ENCODE peak calls at places on chromosomes 7 and 10, in four cellular contexts. T is lower lobe of right lung, Q is heart left ventricle, M is transverse colon. P is an unnamed sample. For H3K27me3, the result is how much of the 10 kb centered on the place peaks cover.

GRCh38 chr10:133199992-133200611 is 29.9 kb upstream of the UTF1 start:
- DNase-seq in T (no peak), Q (no peak), M (no peak), P (no peak)

GRCh38 chr10:103816431-103816830 is 38.9 kb downstream of the SH3PXD2A start:
- DNase-seq in T (no peak), Q (no peak), M (no peak), P (no peak)

GRCh38 chr10:80372675-80373074 is 16.1 kb downstream of the DYDC2 start:
- DNase-seq in T (no peak), Q (no peak), M (no peak), P (no peak)

GRCh38 chr7:135434047-135434446 is 75.9 kb downstream of the CNOT4 start:
- DNase-seq in T (no peak), Q (no peak), M (no peak), P (no peak)

GRCh38 chr10:75733135-75733890 is 301.9 kb downstream of the LRMDA start:
- DNase-seq in T (no peak), Q (no peak), M (no peak), P (no peak)

GRCh38 chr10:21100871-21101514 is 203.9 kb upstream of the NEBL start:
- DNase-seq in T (no peak), Q (no peak), M (no peak), P (no peak)

GRCh38 chr7:85593355-85593754 is 406.5 kb upstream of the SEMA3D start:
- DNase-seq in T (peak), Q (no peak), M (no peak), P (no peak)

GRCh38 chr10:85105614-85106013 is 777.2 kb downstream of the CCSER2 start:
- DNase-seq in T (no peak), Q (no peak), M (no peak), P (no peak)

GRCh38 chr7:52659178-52659577 is 376.3 kb upstream of the POM121L12 start:
- DNase-seq in T (no peak), Q (no peak), M (no peak), P (no peak)

GRCh38 chr7:71900556-71900955 is 511.6 kb downstream of the CALN1 start:
- DNase-seq in T (no peak), Q (no peak), M (no peak), P (peak)

GRCh38 chr7:31203551-31203950 is 137.0 kb downstream of the NEUROD6 start:
- DNase-seq in T (no peak), Q (no peak), M (no peak), P (no peak)

GRCh38 chr10:5587151-5588079 is 62.7 kb downstream of the CALML3 start:
- DNase-seq in T (peak), Q (peak), M (no peak), P (no peak)

GRCh38 chr10:45421231-45422097 is 47.4 kb downstream of the ALOX5 start:
- DNase-seq in T (no peak), Q (no peak), M (peak), P (peak)

GRCh38 chr7:37920305-37920618 is 178 bp upstream of the EPDR1 start:
- DNase-seq in T (no peak), Q (no peak), M (no peak), P (no peak)

GRCh38 chr7:100371561-100372171 is 1.6 kb upstream of the PILRA start:
- DNase-seq in T (no peak), Q (no peak), M (no peak), P (no peak)

GRCh38 chr7:55192718-55193117 is 172.4 kb upstream of the LANCL2 start:
- DNase-seq in T (no peak), Q (no peak), M (no peak), P (no peak)

GRCh38 chr7:41817386-41817785 is 114.5 kb upstream of the INHBA start:
- DNase-seq in T (no peak), Q (no peak), M (no peak), P (no peak)

GRCh38 chr10:113947138-113948011 is 92.9 kb downstream of the NHLRC2 start:
- DNase-seq in T (no peak), Q (peak), M (peak), P (no peak)

GRCh38 chr7:20798081-20798693 is 11.5 kb upstream of the SP8 start:
- DNase-seq in T (peak), Q (no peak), M (peak), P (peak)

GRCh38 chr10:86795353-86795752 is 38.9 kb downstream of the BMPR1A start:
- DNase-seq in T (no peak), Q (no peak), M (no peak), P (no peak)

GRCh38 chr10:15369642-15370211 is 1.4 kb downstream of the FAM171A1 start:
- DNase-seq in T (no peak), Q (no peak), M (no peak), P (peak)

GRCh38 chr7:92343719-92344118 is 97.9 kb downstream of the ANKIB1 start:
- DNase-seq in T (no peak), Q (no peak), M (no peak), P (no peak)

GRCh38 chr7:90857595-90857994 is 261.5 kb downstream of the CDK14 start:
- DNase-seq in T (no peak), Q (peak), M (no peak), P (no peak)

GRCh38 chr10:43141421-43141820 is 3.2 kb downstream of the CSGALNACT2 start:
- DNase-seq in T (no peak), Q (no peak), M (no peak), P (no peak)

GRCh38 chr7:121800916-121801675 is 71.9 kb upstream of the PTPRZ1 start:
- DNase-seq in T (no peak), Q (no peak), M (no peak), P (no peak)

GRCh38 chr7:100247152-100247757 is 27.5 kb downstream of the PVRIG start:
- DNase-seq in T (no peak), Q (no peak), M (no peak), P (no peak)

GRCh38 chr10:128837478-128837877 is 629.6 kb upstream of the MGMT start:
- DNase-seq in T (no peak), Q (no peak), M (no peak), P (no peak)

GRCh38 chr10:51439645-51440044 is 259.8 kb downstream of the CSTF2T start:
- DNase-seq in T (no peak), Q (no peak), M (no peak), P (no peak)

GRCh38 chr10:68082815-68083395 is 7.8 kb upstream of the HERC4 start:
- DNase-seq in T (no peak), Q (no peak), M (no peak), P (no peak)

GRCh38 chr7:1364068-1364905 is 95.0 kb downstream of the MICALL2 start:
- DNase-seq in T (no peak), Q (peak), M (no peak), P (no peak)

GRCh38 chr10:21145751-21146445 is 248.8 kb upstream of the NEBL start:
- DNase-seq in T (no peak), Q (no peak), M (no peak), P (no peak)

GRCh38 chr7:127844707-127845331 is 186.4 kb downstream of the LRRC4 start:
- DNase-seq in T (no peak), Q (peak), M (peak), P (no peak)

GRCh38 chr7:138097064-138097741 is 20.9 kb downstream of the AKR1D1 start:
- DNase-seq in T (no peak), Q (no peak), M (peak), P (no peak)
- TF ChIP-seq CTCF in T (peak), Q (peak), M (peak), P (peak)

DNA sequence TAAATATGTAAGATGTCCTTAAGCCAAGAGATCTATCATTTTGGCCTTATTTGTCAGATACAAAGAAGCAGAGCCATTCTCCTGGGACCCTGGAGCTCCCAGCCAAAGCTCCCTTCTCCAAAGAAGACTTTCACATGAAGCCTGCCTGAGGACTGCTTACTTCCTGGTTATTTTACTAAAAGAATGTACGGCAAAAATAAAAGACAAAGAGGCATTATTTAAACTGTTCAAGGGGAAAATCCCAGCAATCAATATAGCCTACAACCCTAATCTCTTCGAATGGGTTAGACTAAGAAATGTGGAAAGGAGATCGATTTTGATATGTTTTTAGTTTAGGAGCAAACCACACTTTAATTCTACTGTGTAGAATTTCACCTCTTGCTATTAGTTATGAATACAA is 237.9 kb upstream of the CTBP2 start:
- DNase-seq in T (no peak), Q (no peak), M (no peak), P (no peak)
- H3K4me3 ChIP-seq in T (no peak), Q (no peak), M (no peak), P (no peak)

DNA sequence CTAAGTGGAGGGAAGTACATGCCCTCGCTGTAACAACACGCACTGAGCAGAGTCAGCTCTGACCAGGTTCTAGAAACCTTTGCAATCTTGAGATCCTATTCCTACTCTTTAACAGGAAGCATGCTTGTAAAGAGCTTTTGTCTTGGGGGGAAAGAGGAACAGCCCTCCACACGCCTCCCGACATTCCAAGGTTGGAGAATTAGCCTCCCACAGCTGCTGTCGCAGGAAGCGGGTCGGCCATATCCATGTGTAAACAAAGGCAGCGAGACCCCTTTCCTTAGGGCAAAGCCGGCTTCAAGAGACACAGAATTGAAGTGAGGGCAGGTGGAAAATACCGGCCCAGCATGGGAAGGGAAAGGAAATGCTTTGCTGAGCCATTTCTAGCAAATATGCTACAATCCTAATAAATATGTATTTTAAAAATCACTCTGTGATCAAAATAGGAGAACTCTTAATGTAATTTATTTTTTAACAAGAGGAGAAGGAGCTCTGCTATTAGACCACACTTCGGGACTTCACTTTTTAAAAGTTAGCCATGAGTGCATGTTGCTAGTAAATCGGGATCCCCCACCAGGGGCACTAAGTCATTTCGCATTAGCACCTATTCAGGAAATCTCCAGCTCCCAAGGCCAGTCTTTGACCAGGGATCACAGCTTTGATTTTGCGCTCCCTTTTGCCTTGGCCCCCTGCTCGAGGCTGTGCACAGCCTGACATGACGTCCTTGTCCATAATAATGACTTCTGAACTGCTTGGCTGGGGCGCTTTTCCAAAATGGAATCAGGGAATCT is 55.9 kb downstream of the FAM204A start:
- DNase-seq in T (no peak), Q (no peak), M (no peak), P (no peak)
- H3K27me3 ChIP-seq in T (under half), Q (under half), M (under half), P (under half)

DNA sequence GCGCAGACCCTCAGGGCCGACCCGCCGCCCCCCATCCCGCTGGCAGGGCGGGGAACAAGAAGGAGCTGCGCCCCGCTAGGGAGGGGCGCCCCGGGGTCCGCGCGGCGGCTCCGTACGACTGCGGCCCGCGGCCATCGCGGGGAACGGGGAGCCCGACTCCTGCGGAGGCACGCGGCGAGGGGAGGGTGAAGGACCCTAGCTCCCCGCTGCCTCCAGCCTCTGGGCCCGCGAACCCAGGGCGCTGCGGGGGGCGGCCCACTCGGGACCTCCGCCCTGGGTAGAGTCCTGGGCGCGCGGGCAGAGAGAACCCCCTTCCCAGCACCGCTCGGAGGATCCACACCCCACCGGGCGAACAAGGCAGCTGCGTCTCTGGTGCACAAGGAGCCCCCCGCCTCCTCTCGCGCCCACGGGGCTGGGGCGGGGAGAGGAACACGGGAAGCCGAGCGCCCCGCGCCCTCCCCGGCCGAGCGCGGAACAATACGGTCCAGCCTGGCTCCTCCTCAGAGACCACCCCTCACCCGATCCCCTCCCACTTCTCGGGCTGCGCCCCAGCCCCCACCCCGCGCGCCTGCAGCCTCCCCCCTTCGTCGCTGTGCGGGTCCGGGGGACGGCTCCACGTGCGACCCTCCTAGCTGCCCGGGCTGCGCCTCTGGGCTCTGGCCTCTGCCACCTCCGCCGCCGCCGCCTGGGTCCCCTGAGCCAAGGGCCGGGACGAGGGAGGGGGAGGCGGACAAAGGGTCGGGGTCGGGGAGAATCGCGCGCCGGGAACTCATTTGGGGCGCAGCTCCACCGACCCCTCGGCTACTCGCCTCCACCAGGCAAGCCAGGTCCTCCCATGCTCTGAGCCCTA is at the start of gene WDR86:
- DNase-seq in T (no peak), Q (no peak), M (no peak), P (no peak)
- TF ChIP-seq CTCF in T (no peak), Q (no peak), M (no peak), P (no peak)

GRCh38 chr10:70115948-70116682 is 16.5 kb downstream of the AIFM2 start:
- DNase-seq in T (no peak), Q (peak), M (peak), P (no peak)

GRCh38 chr10:70119197-70119596 is 13.4 kb downstream of the AIFM2 start:
- DNase-seq in T (no peak), Q (no peak), M (no peak), P (no peak)

GRCh38 chr10:70119623-70120022 is 13.0 kb downstream of the AIFM2 start:
- DNase-seq in T (no peak), Q (no peak), M (no peak), P (no peak)

GRCh38 chr10:70118196-70118595 is 14.4 kb downstream of the AIFM2 start:
- DNase-seq in T (no peak), Q (no peak), M (no peak), P (no peak)

GRCh38 chr10:70117646-70118045 is 15.0 kb downstream of the AIFM2 start:
- DNase-seq in T (no peak), Q (no peak), M (no peak), P (no peak)
- H3K4me3 ChIP-seq in T (no peak), Q (no peak), M (no peak), P (no peak)

GRCh38 chr7:129779602-129780256 is 168.2 kb downstream of the NRF1 start:
- DNase-seq in T (peak), Q (no peak), M (peak), P (peak)
- H3K27me3 ChIP-seq in T (half or more), Q (half or more), M (half or more), P (under half)

DNA sequence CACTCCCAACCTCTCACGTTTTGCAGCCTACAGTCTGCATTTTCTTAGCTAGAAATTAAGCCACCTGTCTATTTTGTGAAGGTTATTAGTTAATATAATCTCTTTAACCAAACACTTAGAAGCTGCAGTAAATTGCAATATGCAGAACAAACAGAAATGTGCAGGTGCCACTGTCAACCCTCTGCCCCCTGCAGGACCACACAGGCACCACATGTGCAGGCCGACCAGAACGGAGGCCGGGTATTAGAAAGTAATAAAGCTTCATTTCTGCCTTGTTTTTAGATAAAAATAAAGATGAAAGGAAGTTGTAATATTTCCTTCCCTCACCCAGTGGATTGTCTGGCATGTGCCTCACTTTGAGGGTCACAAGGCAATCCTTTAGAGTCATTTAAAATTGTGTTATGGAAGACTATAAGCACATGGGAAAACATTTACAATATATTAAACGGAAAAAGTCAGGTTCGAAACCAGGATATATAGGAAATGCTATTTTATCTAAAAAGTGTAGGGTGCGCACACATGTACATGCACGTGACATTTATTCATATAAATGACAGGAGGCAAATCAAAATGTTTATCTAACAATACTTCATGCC is 158.2 kb downstream of the ARHGAP12 start:
- DNase-seq in T (peak), Q (no peak), M (peak), P (no peak)
- TF ChIP-seq CTCF in T (peak), Q (peak), M (peak), P (peak)

P was measured in GM06990.